ENCODE peak calls at places on chromosome 2, in nine cellular contexts. H is ovary, A is transverse colon, Q is stomach, U is sigmoid colon, E is A549, G is esophagus muscularis mucosa, C is SK-N-SH, N is tibial nerve. X is an unnamed sample.

GRCh38 chr2:210768329-210768910 is 212.0 kb downstream of the CPS1 start:
- DNase-seq in H (no peak), A (no peak), Q (no peak), U (no peak), E (no peak), G (no peak), C (no peak), N (no peak), X (no peak)

GRCh38 chr2:23801396-23801795 is 125.5 kb downstream of the ATAD2B start:
- DNase-seq in H (no peak), A (no peak), Q (no peak), U (no peak), E (no peak), G (no peak), C (no peak), N (no peak), X (no peak)

GRCh38 chr2:196278491-196278911 is 107.1 kb upstream of the STK17B start:
- DNase-seq in H (no peak), A (no peak), Q (no peak), U (no peak), E (no peak), G (no peak), C (no peak), N (no peak), X (no peak)

GRCh38 chr2:56522605-56523089 is 338.9 kb downstream of the CCDC85A start:
- DNase-seq in H (no peak), A (no peak), Q (peak; percentile 41), U (no peak), E (peak; percentile 49), G (no peak), C (no peak), N (no peak), X (no peak)

GRCh38 chr2:83747141-83747540 is 711.9 kb downstream of the SUCLG1 start:
- DNase-seq in H (no peak), A (no peak), Q (no peak), U (no peak), E (no peak), G (no peak), C (no peak), N (no peak), X (no peak)

GRCh38 chr2:116510117-116510671 is 1304.3 kb upstream of the DDX18 start:
- DNase-seq in H (no peak), A (no peak), Q (no peak), U (no peak), E (peak; percentile 5), G (no peak), C (peak; percentile 10), N (no peak), X (no peak)

GRCh38 chr2:19256239-19256638 is 102.2 kb downstream of the OSR1 start:
- DNase-seq in H (no peak), A (no peak), Q (no peak), U (no peak), E (peak; percentile 19), G (no peak), C (peak; percentile 9), N (no peak), X (no peak)

GRCh38 chr2:171741189-171741588 is 53.9 kb downstream of the DYNC1I2 start:
- DNase-seq in H (no peak), A (no peak), Q (no peak), U (no peak), E (no peak), G (no peak), C (no peak), N (no peak), X (no peak)

GRCh38 chr2:148553332-148553887 is 91.1 kb upstream of the EPC2 start:
- DNase-seq in H (no peak), A (no peak), Q (no peak), U (no peak), E (no peak), G (no peak), C (no peak), N (no peak), X (no peak)

GRCh38 chr2:134235771-134236170 is 18.1 kb upstream of the MGAT5 start:
- DNase-seq in H (no peak), A (no peak), Q (no peak), U (no peak), E (no peak), G (no peak), C (no peak), N (no peak), X (no peak)

GRCh38 chr2:30631051-30631671 is 176.1 kb downstream of the CAPN13 start:
- DNase-seq in H (no peak), A (no peak), Q (no peak), U (no peak), E (no peak), G (no peak), C (no peak), N (no peak), X (no peak)

GRCh38 chr2:127233710-127234109 is 13.6 kb upstream of the CYP27C1 start:
- DNase-seq in H (no peak), A (no peak), Q (no peak), U (no peak), E (no peak), G (no peak), C (no peak), N (no peak), X (no peak)

GRCh38 chr2:37809931-37810570 is 115.0 kb upstream of the RMDN2 start:
- DNase-seq in H (no peak), A (no peak), Q (no peak), U (no peak), E (no peak), G (peak; percentile 45), C (no peak), N (no peak), X (no peak)

GRCh38 chr2:191578031-191578430 is 99.9 kb upstream of the NABP1 start:
- DNase-seq in H (no peak), A (no peak), Q (no peak), U (no peak), E (no peak), G (no peak), C (no peak), N (no peak), X (no peak)

GRCh38 chr2:46847726-46848421 is 67.7 kb downstream of the MCFD2 start:
- DNase-seq in H (no peak), A (no peak), Q (no peak), U (peak; percentile 67), E (no peak), G (no peak), C (no peak), N (no peak), X (no peak)

GRCh38 chr2:46848446-46848845 is 67.2 kb downstream of the MCFD2 start:
- DNase-seq in H (peak; percentile 45), A (no peak), Q (no peak), U (peak; percentile 92), E (no peak), G (no peak), C (no peak), N (no peak), X (no peak)

GRCh38 chr2:46849080-46849715 is 66.4 kb downstream of the MCFD2 start:
- DNase-seq in H (no peak), A (peak; percentile 71), Q (no peak), U (peak; percentile 84), E (peak; percentile 86), G (no peak), C (no peak), N (no peak), X (no peak)

GRCh38 chr2:46850742-46851141 is 64.9 kb downstream of the MCFD2 start:
- DNase-seq in H (peak; percentile 88), A (peak; percentile 45), Q (peak; percentile 71), U (peak; percentile 93), E (peak; percentile 56), G (no peak), C (no peak), N (peak; percentile 46), X (no peak)

GRCh38 chr2:46849741-46850474 is 65.7 kb downstream of the MCFD2 start:
- DNase-seq in H (peak; percentile 77), A (peak; percentile 31), Q (peak; percentile 51), U (peak; percentile 84), E (peak; percentile 50), G (no peak), C (peak; percentile 46), N (no peak), X (no peak)
- H3K4me1 ChIP-seq in H (peaks cover 55% of the 10 kb centered on the region), A (peaks cover 66% of the 10 kb centered on the region), Q (peaks cover 77% of the 10 kb centered on the region), U (peaks cover 82% of the 10 kb centered on the region), E (peaks cover 78% of the 10 kb centered on the region), G (peaks cover 85% of the 10 kb centered on the region), C (peaks cover 73% of the 10 kb centered on the region), N (peaks cover 71% of the 10 kb centered on the region), X (peaks cover 69% of the 10 kb centered on the region)

GRCh38 chr2:226435146-226435545 is 364.5 kb downstream of the IRS1 start:
- DNase-seq in H (no peak), A (no peak), Q (no peak), U (no peak), E (no peak), G (no peak), C (no peak), N (no peak), X (no peak)

GRCh38 chr2:226445216-226445861 is 354.3 kb downstream of the IRS1 start:
- DNase-seq in H (no peak), A (no peak), Q (no peak), U (no peak), E (no peak), G (no peak), C (no peak), N (no peak), X (no peak)

GRCh38 chr2:226439337-226439736 is 360.3 kb downstream of the IRS1 start:
- DNase-seq in H (no peak), A (no peak), Q (no peak), U (no peak), E (no peak), G (no peak), C (no peak), N (no peak), X (no peak)

GRCh38 chr2:226443112-226443511 is 356.5 kb downstream of the IRS1 start:
- DNase-seq in H (no peak), A (no peak), Q (no peak), U (no peak), E (no peak), G (peak; percentile 85), C (no peak), N (no peak), X (no peak)

GRCh38 chr2:226440119-226440917 is 359.3 kb downstream of the IRS1 start:
- DNase-seq in H (no peak), A (no peak), Q (no peak), U (no peak), E (no peak), G (peak; percentile 39), C (no peak), N (no peak), X (no peak)
- TF ChIP-seq EP300 in H (no peak), A (no peak), Q (no peak), U (no peak), E (no peak), G (no peak), C (no peak), N (no peak), X (no peak)

GRCh38 chr2:230871361-230872150 is 6.8 kb downstream of the ITM2C start:
- DNase-seq in H (no peak), A (no peak), Q (peak; percentile 18), U (no peak), E (no peak), G (no peak), C (no peak), N (no peak), X (peak; percentile 56)
- H3K4me1 ChIP-seq in H (no peaks in the 10 kb centered on the region), A (peaks cover 100% of the 10 kb centered on the region), Q (peaks cover 65% of the 10 kb centered on the region), U (peaks cover 81% of the 10 kb centered on the region), E (peaks cover 9% of the 10 kb centered on the region), G (peaks cover 80% of the 10 kb centered on the region), C (peaks cover 33% of the 10 kb centered on the region), N (peaks cover 53% of the 10 kb centered on the region), X (peaks cover 18% of the 10 kb centered on the region)

GRCh38 chr2:16202643-16203020 is 262.3 kb downstream of the MYCN start:
- DNase-seq in H (no peak), A (no peak), Q (no peak), U (no peak), E (no peak), G (no peak), C (no peak), N (no peak), X (no peak)
- TF ChIP-seq EP300 in H (no peak), A (no peak), Q (no peak), U (no peak), E (no peak), G (no peak), C (no peak), N (no peak), X (no peak)

X was measured in suprapubic skin.